ENCODE peak calls at places on chromosomes 13 and 19, in four cellular contexts. V is stomach, U is Peyer's patch, S is suprapubic skin. P is an unnamed sample.

GRCh38 chr13:21638319-21639282 is 32.3 kb upstream of the FGF9 start:
- DNase-seq in S (no peak), V (no peak), U (no peak), P (no peak)

GRCh38 chr19:2983351-2984195 is 6.2 kb downstream of the TLE6 start:
- DNase-seq in U (peak; percentile 52), V (no peak), S (peak; percentile 87), P (no peak)

GRCh38 chr19:23851966-23852365 is 62.7 kb upstream of the ZNF726 start:
- DNase-seq in V (no peak), S (no peak), U (no peak), P (no peak)

GRCh38 chr13:79679334-79679733 is 198.4 kb downstream of the NDFIP2 start:
- DNase-seq in S (peak; percentile 78), U (peak; percentile 90), V (peak; percentile 81), P (no peak)

GRCh38 chr13:22893149-22893548 is 287.6 kb upstream of the SGCG start:
- DNase-seq in U (no peak), V (no peak), S (no peak), P (no peak)

GRCh38 chr19:16814526-16815100 is 14.6 kb upstream of the SIN3B start:
- DNase-seq in V (no peak), S (no peak), U (no peak), P (no peak)

GRCh38 chr19:10135551-10136334 is 16.0 kb upstream of the EIF3G start:
- DNase-seq in U (no peak), S (no peak), V (no peak), P (no peak)

GRCh38 chr19:14502334-14503092 is 6.6 kb upstream of the GIPC1 start:
- DNase-seq in V (no peak), S (no peak), U (no peak), P (no peak)

GRCh38 chr19:34991542-34992333 is 8.4 kb upstream of the GRAMD1A start:
- DNase-seq in V (no peak), U (no peak), S (no peak), P (no peak)

GRCh38 chr19:51607920-51608562 is 22.2 kb downstream of the SIGLEC5 start:
- DNase-seq in V (peak; percentile 75), S (peak; percentile 78), U (peak; percentile 89), P (no peak)

GRCh38 chr13:25608181-25608580 is 236.4 kb downstream of the ATP8A2 start:
- DNase-seq in V (no peak), S (no peak), U (no peak), P (no peak)

GRCh38 chr13:108402850-108403249 is 133.3 kb downstream of the TNFSF13B start:
- DNase-seq in S (no peak), U (no peak), V (no peak), P (no peak)

GRCh38 chr19:1767464-1767933 is 14.2 kb downstream of the ONECUT3 start:
- DNase-seq in U (peak; percentile 71), V (peak; percentile 51), S (no peak), P (no peak)

GRCh38 chr19:12913011-12913561 is 6.0 kb downstream of the SYCE2 start:
- DNase-seq in U (peak; percentile 62), V (peak; percentile 77), S (peak; percentile 75), P (no peak)

GRCh38 chr13:19888799-19889198 is 25.4 kb upstream of the ZMYM5 start:
- DNase-seq in U (no peak), S (no peak), V (no peak), P (no peak)

GRCh38 chr13:21753117-21753729 is 82.3 kb downstream of the FGF9 start:
- DNase-seq in V (no peak), U (no peak), S (no peak), P (no peak)

GRCh38 chr19:10037809-10038208 is 24.5 kb downstream of the RDH8 start:
- DNase-seq in S (no peak), U (no peak), V (no peak), P (no peak)

GRCh38 chr13:49046534-49046933 is 70.8 kb downstream of the FNDC3A start:
- DNase-seq in V (no peak), U (no peak), S (no peak), P (no peak)

GRCh38 chr13:75505966-75506365 is 24.0 kb upstream of the TBC1D4 start:
- DNase-seq in U (no peak), S (no peak), V (no peak), P (no peak)

GRCh38 chr19:1568320-1569019 is at the start of gene MEX3D:
- DNase-seq in U (peak; percentile 90), S (peak; percentile 81), V (peak; percentile 87), P (no peak)

GRCh38 chr13:32284927-32285632 is 30.1 kb downstream of the ZAR1L start:
- DNase-seq in S (no peak), V (peak; percentile 47), U (no peak), P (no peak)

GRCh38 chr19:9941236-9941635 is 4.9 kb upstream of the OLFM2 start:
- DNase-seq in U (no peak), V (no peak), S (no peak), P (no peak)

GRCh38 chr19:15252398-15253018 is 20.3 kb upstream of the EPHX3 start:
- DNase-seq in V (no peak), S (no peak), U (no peak), P (no peak)

GRCh38 chr19:3659746-3660112 is 33.1 kb upstream of the CACTIN start:
- DNase-seq in S (no peak), U (no peak), V (no peak), P (no peak)

GRCh38 chr13:52412128-52412527 is 6.2 kb upstream of the THSD1 start:
- DNase-seq in V (no peak), S (no peak), U (no peak), P (no peak)

GRCh38 chr13:110388141-110388943 is 81.3 kb downstream of the COL4A2 start:
- DNase-seq in V (no peak), S (no peak), U (no peak), P (no peak)

GRCh38 chr19:1312732-1313694 is 27.3 kb downstream of the EFNA2 start:
- DNase-seq in V (no peak), S (no peak), U (no peak), P (no peak)

GRCh38 chr19:4027146-4027545 is 19.6 kb downstream of the PIAS4 start:
- DNase-seq in U (no peak), V (no peak), S (no peak), P (no peak)

DNA sequence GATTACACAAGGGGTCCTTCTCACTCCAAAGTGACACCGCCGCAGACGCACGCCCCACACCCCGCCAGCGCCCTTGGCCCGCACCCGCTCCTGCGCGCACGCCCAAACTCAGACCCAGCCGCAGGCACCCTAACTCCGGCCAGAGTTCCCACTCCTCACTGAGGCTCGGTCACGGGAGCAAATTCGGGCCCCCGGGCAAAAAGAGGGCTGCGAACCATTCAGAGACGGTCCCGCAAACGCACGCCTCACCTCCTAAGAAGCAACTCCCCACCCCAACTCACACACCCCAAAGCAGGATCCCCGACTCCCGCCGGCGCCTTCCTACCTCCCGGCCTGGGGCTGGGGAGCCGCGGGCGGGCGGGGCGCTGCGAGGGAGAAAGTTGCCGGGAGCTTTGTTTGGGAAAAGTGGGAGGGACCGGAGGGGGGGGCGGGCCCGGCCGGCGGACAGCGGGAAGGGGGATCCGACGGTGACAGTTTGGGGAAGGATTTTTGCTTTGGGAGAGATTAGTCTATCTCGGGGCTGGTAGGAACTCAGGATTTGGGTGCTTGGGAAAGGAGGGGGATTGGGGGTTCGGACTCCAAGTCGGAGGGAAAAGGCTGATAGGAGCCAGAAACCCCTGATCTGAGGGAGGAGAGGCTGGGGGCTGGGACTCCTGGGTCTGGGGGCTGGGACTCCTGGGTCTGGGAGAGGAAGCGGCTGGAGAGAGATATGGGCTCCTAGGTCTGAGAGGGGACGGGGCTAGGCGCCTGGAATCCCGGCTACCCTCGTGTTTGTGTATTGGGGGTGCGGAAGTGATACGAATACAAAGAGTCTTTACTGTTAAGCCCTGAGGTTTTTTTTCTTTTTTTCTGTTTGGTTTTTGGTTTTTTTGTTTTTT is at the start of gene TEAD2:
- DNase-seq in V (peak; percentile 73), S (peak; percentile 88), U (peak; percentile 62), P (no peak)
- TF ChIP-seq POLR2A in V (no peak), S (no peak), U (no peak), P (peak; percentile 57)

GRCh38 chr13:44365008-44365407 is 8.6 kb upstream of the SERP2 start:
- DNase-seq in V (no peak), S (no peak), U (no peak), P (no peak)
- H3K27ac ChIP-seq in V (no peak overlapping the region), S (no peak overlapping the region), U (no peak overlapping the region), P (no peak overlapping the region)

GRCh38 chr13:102033719-102034446 is 368.0 kb downstream of the FGF14 start:
- DNase-seq in S (no peak), V (no peak), U (no peak), P (no peak)
- TF ChIP-seq CTCF in S (no peak), V (no peak), U (no peak), P (no peak)

GRCh38 chr19:39432677-39433025 is 3.1 kb downstream of the RPS16 start:
- DNase-seq in U (no peak), S (no peak), V (no peak), P (no peak)

GRCh38 chr19:39435499-39436349 is at the start of gene RPS16:
- DNase-seq in S (peak; percentile 99), U (peak; percentile 99), V (peak; percentile 99), P (peak; percentile 98)

GRCh38 chr19:39433480-39434079 is 2.2 kb downstream of the RPS16 start:
- DNase-seq in U (peak; percentile 43), V (no peak), S (no peak), P (no peak)

GRCh38 chr19:39436350-39436716 is 584 bp upstream of the RPS16 start:
- DNase-seq in S (no peak), V (no peak), U (no peak), P (no peak)

GRCh38 chr19:39434123-39435076 is 1.3 kb downstream of the RPS16 start:
- DNase-seq in S (no peak), U (no peak), V (no peak), P (no peak)
- TF ChIP-seq POLR2A in S (no peak), U (no peak), V (no peak), P (no peak)

DNA sequence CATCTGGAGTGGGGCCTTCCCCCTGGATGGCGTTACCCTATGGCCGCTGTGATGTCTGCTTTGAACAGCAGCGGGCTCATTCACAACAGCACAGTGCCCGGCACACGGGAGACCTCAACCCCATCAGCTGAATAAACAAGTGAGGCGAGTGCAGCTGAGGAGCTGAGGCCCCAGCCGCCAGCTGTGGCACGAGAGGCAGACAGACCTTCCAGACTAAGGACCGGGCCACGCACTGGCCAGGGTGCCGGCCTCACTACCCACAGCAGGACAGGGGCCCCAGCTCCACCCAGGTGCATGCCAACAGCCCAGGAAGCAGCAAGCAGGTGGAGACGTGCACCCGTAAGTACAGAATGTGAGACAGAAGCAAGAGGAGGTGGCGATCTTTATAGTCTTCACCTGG is 39.6 kb downstream of the STK24 start:
- DNase-seq in U (peak; percentile 45), V (no peak), S (no peak), P (no peak)
- H3K27ac ChIP-seq in U (no peak overlapping the region), V (no peak overlapping the region), S (no peak overlapping the region), P (peak overlapping the region; percentile 50)

P was measured in vagina.